ENCODE peak calls at places on chromosomes 11 and 22, in nine cellular contexts. E is AML-193; H is activated CD4-positive, CD25-positive, alpha-beta regulatory T cell; V is SK-N-DZ; R is DMS 273 treated with DMSO at 0.1 percent for 48 hours; O is fibroblast of pulmonary artery; C is colonic mucosa; U is adipocyte; L is AG09319. S is an unnamed sample.

GRCh38 chr22:32842486-32842885 is 41.0 kb downstream of the TIMP3 start:
- DNase-seq in H (no peak), O (no peak), C (no peak), V (no peak), U (no peak), R (no peak), E (no peak), L (peak), S (no peak)

GRCh38 chr11:65786786-65787636 is at the start of gene OVOL1:
- DNase-seq in U (no peak), V (no peak), R (no peak), E (no peak), L (no peak), O (no peak), H (no peak), C (peak), S (no peak)

GRCh38 chr11:115314330-115314729 is 189.9 kb downstream of the CADM1 start:
- DNase-seq in V (no peak), H (no peak), O (no peak), U (no peak), E (no peak), R (no peak), L (no peak), C (no peak), S (no peak)

GRCh38 chr22:42630901-42631602 is 9.3 kb downstream of the ATP5MGL start:
- DNase-seq in E (no peak), O (no peak), H (no peak), L (no peak), U (no peak), C (no peak), V (no peak), R (no peak), S (no peak)

GRCh38 chr11:610146-610801 is 5.5 kb downstream of the IRF7 start:
- DNase-seq in L (no peak), R (no peak), C (no peak), V (no peak), O (no peak), U (no peak), H (no peak), E (no peak), S (no peak)

GRCh38 chr11:33712436-33712835 is 11.8 kb upstream of the C11orf91 start:
- DNase-seq in O (no peak), H (no peak), R (no peak), C (peak), V (no peak), U (no peak), E (no peak), L (no peak), S (no peak)

GRCh38 chr11:19656140-19656541 is 56.5 kb upstream of the NAV2 start:
- DNase-seq in V (no peak), R (no peak), U (no peak), L (no peak), C (no peak), H (no peak), O (no peak), E (no peak), S (no peak)

GRCh38 chr11:34427171-34427805 is 11.4 kb upstream of the CAT start:
- DNase-seq in H (no peak), U (peak), L (peak), C (no peak), O (peak), R (no peak), V (no peak), E (peak), S (peak)

GRCh38 chr22:47012589-47013365 is 250.3 kb downstream of the TBC1D22A start:
- DNase-seq in E (no peak), R (no peak), O (no peak), U (no peak), C (no peak), V (no peak), H (no peak), L (no peak), S (no peak)

GRCh38 chr11:114815176-114815575 is 136.8 kb downstream of the NXPE2 start:
- DNase-seq in U (no peak), H (no peak), E (no peak), L (no peak), C (no peak), O (no peak), V (no peak), R (no peak), S (no peak)

GRCh38 chr22:48689206-48689605 is 1138.5 kb downstream of the BRD1 start:
- DNase-seq in R (no peak), L (no peak), E (no peak), O (no peak), V (no peak), H (no peak), U (no peak), C (no peak), S (no peak)

GRCh38 chr11:82012276-82012675 is 721.4 kb downstream of the FAM181B start:
- DNase-seq in V (no peak), C (no peak), U (no peak), L (no peak), R (no peak), H (no peak), O (no peak), E (no peak), S (no peak)

GRCh38 chr22:47442821-47443220 is 680.4 kb downstream of the TBC1D22A start:
- DNase-seq in R (no peak), E (no peak), C (peak), L (no peak), H (no peak), O (no peak), V (no peak), U (no peak), S (no peak)

GRCh38 chr11:79366218-79366617 is 74.6 kb downstream of the TENM4 start:
- DNase-seq in E (no peak), H (no peak), U (no peak), R (no peak), V (no peak), O (no peak), C (no peak), L (no peak), S (no peak)

GRCh38 chr11:59574467-59574866 is 41.1 kb downstream of the OSBP start:
- DNase-seq in V (no peak), R (no peak), L (no peak), E (no peak), O (no peak), C (no peak), H (no peak), U (peak), S (no peak)

GRCh38 chr11:94647926-94648325 is 80.8 kb downstream of the PIWIL4 start:
- DNase-seq in C (no peak), L (no peak), H (no peak), V (no peak), U (no peak), R (no peak), E (no peak), O (peak), S (no peak)

GRCh38 chr11:30983810-30984441 is 385.6 kb downstream of the DCDC1 start:
- DNase-seq in E (no peak), O (no peak), C (no peak), H (no peak), R (no peak), U (no peak), L (no peak), V (no peak), S (no peak)

GRCh38 chr11:119540370-119541125 is 117.6 kb upstream of the THY1 start:
- DNase-seq in V (no peak), L (no peak), E (no peak), H (no peak), C (no peak), R (no peak), O (no peak), U (no peak), S (no peak)